ENCODE peak calls at places on chromosomes 6 and 20, in seven cellular contexts. K is B cell, U is pancreas, I is neural crest cell, W is nephron progenitor cell, N is coronary artery, E is uterus. C is an unnamed sample.

GRCh38 chr6:40362859-40363258 is 224.3 kb downstream of the LRFN2 start:
- DNase-seq in K (no peak), U (no peak), I (no peak), W (no peak), N (no peak), E (no peak), C (no peak)

GRCh38 chr20:36482044-36482473 is 59.3 kb upstream of the MYL9 start:
- DNase-seq in K (no peak), U (no peak), I (no peak), W (no peak), N (no peak), E (no peak), C (no peak)

GRCh38 chr6:165219629-165220028 is 89.8 kb downstream of the C6orf118 start:
- DNase-seq in K (no peak), U (no peak), I (no peak), W (no peak), N (no peak), E (no peak), C (no peak)

GRCh38 chr6:152948150-152948768 is 34.6 kb downstream of the FBXO5 start:
- DNase-seq in K (peak), U (no peak), I (peak), W (no peak), N (no peak), E (no peak), C (peak)

GRCh38 chr20:53857723-53858236 is 212.6 kb downstream of the BCAS1 start:
- DNase-seq in K (no peak), U (no peak), I (no peak), W (no peak), N (no peak), E (no peak), C (no peak)

GRCh38 chr6:155939253-155939652 is 483.6 kb upstream of the NOX3 start:
- DNase-seq in K (no peak), U (no peak), I (no peak), W (no peak), N (no peak), E (no peak), C (no peak)

GRCh38 chr6:135995160-135995898 is 143.8 kb downstream of the PDE7B start:
- DNase-seq in K (no peak), U (no peak), I (no peak), W (no peak), N (no peak), E (no peak), C (no peak)

GRCh38 chr6:132797975-132798819 is at the start of gene SLC18B1:
- DNase-seq in K (peak), U (peak), I (peak), W (peak), N (peak), E (peak), C (peak)

GRCh38 chr6:44431118-44431725 is 43.7 kb downstream of the CDC5L start:
- DNase-seq in K (no peak), U (no peak), I (peak), W (peak), N (no peak), E (peak), C (peak)

DNA sequence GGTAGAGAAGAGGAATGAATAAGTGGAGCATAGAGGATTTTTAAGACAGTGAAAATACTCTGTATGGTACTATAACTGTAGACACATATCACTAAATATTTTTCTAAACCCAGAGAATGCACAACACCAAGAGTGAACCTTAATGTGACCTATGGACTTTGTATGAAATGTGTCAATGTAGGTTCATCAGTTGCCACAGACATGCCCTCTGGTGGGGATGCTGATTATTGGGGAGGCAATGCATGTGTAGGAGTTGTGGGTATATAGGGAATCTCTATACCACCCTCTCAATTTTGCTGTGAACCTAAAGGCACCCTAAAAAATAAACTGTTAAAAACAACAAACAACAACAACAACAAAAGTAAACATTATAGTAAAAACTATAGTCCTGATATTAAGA is 293.7 kb downstream of the RNF144B start:
- DNase-seq in K (no peak), U (no peak), I (no peak), W (no peak), N (no peak), E (no peak), C (no peak)
- TF ChIP-seq CTCF in K (no peak), U (no peak), I (no peak), W (no peak), N (no peak), E (no peak), C (no peak)

GRCh38 chr20:38075161-38075998 is 41.8 kb downstream of the RPRD1B start:
- DNase-seq in K (no peak), U (no peak), I (no peak), W (no peak), N (no peak), E (no peak), C (no peak)
- TF ChIP-seq CTCF in K (no peak), U (no peak), I (no peak), W (no peak), N (no peak), E (no peak), C (no peak)

GRCh38 chr6:154411076-154411475 is 54.5 kb upstream of the IPCEF1 start:
- DNase-seq in K (no peak), U (no peak), I (no peak), W (no peak), N (no peak), E (no peak), C (no peak)

GRCh38 chr6:154410215-154410614 is 53.6 kb upstream of the IPCEF1 start:
- DNase-seq in K (no peak), U (no peak), I (no peak), W (no peak), N (no peak), E (no peak), C (no peak)

GRCh38 chr6:154407440-154407839 is 50.8 kb upstream of the IPCEF1 start:
- DNase-seq in K (no peak), U (no peak), I (no peak), W (no peak), N (no peak), E (no peak), C (no peak)

GRCh38 chr6:154410619-154411044 is 54.0 kb upstream of the IPCEF1 start:
- DNase-seq in K (no peak), U (no peak), I (no peak), W (peak), N (peak), E (peak), C (no peak)

GRCh38 chr6:154408906-154409500 is 52.4 kb upstream of the IPCEF1 start:
- DNase-seq in K (no peak), U (no peak), I (no peak), W (no peak), N (no peak), E (no peak), C (no peak)
- TF ChIP-seq CTCF in K (no peak), U (no peak), I (peak), W (no peak), N (no peak), E (no peak), C (no peak)

DNA sequence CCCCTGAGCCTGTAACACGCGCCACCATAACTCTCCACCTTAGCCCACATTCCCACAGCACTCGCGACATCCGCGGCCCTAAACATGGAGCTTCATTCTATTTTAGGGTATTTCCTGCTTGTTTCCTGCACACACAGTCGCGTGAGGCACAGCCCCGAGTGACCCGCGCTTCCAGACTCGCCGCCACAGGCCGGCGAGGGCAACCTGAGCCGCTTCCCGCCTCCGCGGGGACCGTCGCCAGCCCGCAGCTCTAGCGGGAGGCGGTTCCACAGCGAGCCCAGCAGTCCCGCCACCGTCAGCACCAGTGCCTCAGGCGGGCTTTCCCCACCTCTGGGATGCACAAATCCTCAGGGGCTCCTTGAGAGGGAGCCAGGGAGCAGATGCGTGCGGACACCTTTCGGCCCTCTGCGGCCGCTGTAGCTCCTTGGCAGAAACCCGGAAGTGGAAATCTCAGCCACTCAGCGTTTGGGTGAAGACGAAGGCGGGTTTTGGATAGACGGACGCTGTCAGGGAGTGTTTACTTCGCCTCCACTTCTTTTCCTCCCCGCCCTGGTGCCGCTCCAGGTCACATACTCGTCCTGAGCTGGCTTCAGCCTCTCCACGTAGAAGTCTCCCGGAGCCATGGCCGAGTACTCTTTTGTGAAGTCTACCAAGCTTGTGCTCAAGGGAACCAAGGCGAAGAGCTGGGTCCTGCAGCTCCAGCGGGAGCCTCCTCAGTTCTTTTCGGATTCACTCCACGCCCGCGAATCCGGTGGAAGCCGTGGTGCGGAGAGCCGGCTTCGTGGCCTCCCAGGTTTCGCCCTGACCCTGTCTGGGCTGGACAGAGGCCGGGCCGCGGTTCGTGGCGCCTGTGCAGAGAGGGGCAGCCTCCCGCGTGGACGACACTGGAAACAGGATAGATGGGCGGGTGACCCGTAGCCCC is 2177.4 kb upstream of the DEFB115 start:
- DNase-seq in K (no peak), U (peak), I (no peak), W (no peak), N (no peak), E (no peak), C (no peak)
- TF ChIP-seq CTCF in K (no peak), U (no peak), I (no peak), W (no peak), N (no peak), E (no peak), C (no peak)

DNA sequence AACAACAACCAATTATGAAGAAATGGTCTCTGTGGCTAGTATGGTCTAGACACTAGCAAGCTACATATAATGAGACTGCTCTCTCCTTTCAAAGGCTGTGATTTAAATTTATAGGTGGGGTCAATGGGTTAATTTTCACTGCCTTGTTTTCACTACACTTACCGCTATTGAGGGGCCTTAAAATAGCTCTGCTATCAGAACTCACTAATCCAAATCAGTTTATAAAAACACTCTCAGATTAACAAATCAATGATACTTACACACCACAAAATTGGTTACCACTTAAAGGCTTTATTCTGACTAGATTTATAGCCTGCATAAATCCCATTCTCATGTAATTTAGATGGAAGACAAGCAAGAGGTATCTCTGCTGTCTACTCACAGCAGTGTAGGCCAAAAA is 313.0 kb upstream of the AGPAT4 start:
- DNase-seq in K (no peak), U (no peak), I (no peak), W (no peak), N (no peak), E (no peak), C (no peak)
- TF ChIP-seq CTCF in K (no peak), U (no peak), I (no peak), W (no peak), N (no peak), E (no peak), C (no peak)

GRCh38 chr6:168194732-168195565 is 115.9 kb upstream of the FRMD1 start:
- DNase-seq in K (no peak), U (no peak), I (no peak), W (no peak), N (peak), E (no peak), C (no peak)

GRCh38 chr6:168195712-168196111 is 116.7 kb upstream of the FRMD1 start:
- DNase-seq in K (no peak), U (no peak), I (no peak), W (no peak), N (peak), E (no peak), C (no peak)

GRCh38 chr6:168197636-168198301 is 118.8 kb upstream of the FRMD1 start:
- DNase-seq in K (no peak), U (no peak), I (no peak), W (no peak), N (peak), E (no peak), C (no peak)

GRCh38 chr6:168196881-168197635 is 118.0 kb upstream of the FRMD1 start:
- DNase-seq in K (no peak), U (no peak), I (no peak), W (no peak), N (peak), E (no peak), C (no peak)

DNA sequence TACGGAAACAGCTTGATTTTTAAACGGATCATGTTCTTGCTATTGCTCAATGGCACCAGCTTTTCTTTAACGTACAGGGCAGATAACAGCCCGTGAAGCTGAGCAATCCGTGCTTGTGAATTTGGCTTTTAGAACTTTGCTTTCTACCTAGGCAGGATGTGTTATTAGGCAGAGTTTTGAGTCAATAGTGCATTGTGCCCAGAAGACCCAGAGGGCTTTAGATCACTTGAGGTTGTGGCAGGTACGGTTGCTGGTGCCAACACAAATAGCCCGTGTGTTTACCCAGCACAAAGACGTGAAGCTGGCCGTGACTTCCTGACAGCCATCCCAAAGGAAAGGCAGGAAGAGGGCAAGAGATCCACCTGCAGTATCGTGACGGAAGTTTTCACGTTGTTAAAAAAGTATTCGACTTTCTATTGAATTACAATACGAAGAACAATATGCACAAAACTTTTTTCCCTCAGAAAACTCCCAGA is 117.4 kb upstream of the FRMD1 start:
- DNase-seq in K (no peak), U (no peak), I (no peak), W (no peak), N (peak), E (no peak), C (no peak)
- TF ChIP-seq CTCF in K (no peak), U (no peak), I (no peak), W (no peak), N (no peak), E (no peak), C (no peak)

C was measured in endothelial cell.